ENCODE peak calls at places on chromosomes 16 and 17, in seven cellular contexts. F is A549, X is prostate gland, B is adrenal gland, W is Peyer's patch, J is transverse colon, A is endothelial cell of umbilical vein. N is an unnamed sample.

GRCh38 chr17:19331553-19332245 is 30.8 kb downstream of the B9D1 start:
- DNase-seq in F (no peak), X (no peak), B (no peak), W (peak; percentile 34), J (no peak), A (no peak), N (peak; percentile 69)

GRCh38 chr17:42543190-42544079 is 7.4 kb downstream of the NAGLU start:
- DNase-seq in F (no peak), X (no peak), B (peak; percentile 25), W (no peak), J (no peak), A (no peak), N (no peak)

GRCh38 chr16:68737046-68737729 is at the start of gene CDH1:
- DNase-seq in F (no peak), X (peak; percentile 97), B (no peak), W (peak; percentile 93), J (peak; percentile 95), A (no peak), N (peak; percentile 61)

GRCh38 chr17:688100-688989 is 26.3 kb downstream of the VPS53 start:
- DNase-seq in F (no peak), X (no peak), B (peak; percentile 23), W (no peak), J (peak; percentile 37), A (peak; percentile 34), N (peak; percentile 55)

GRCh38 chr17:30550512-30551273 is 73.5 kb downstream of the GOSR1 start:
- DNase-seq in F (no peak), X (no peak), B (no peak), W (peak; percentile 81), J (peak; percentile 22), A (no peak), N (no peak)

GRCh38 chr16:4359914-4360313 is 8.8 kb upstream of the PAM16 start:
- DNase-seq in F (no peak), X (no peak), B (no peak), W (no peak), J (no peak), A (no peak), N (no peak)

GRCh38 chr17:72571813-72572396 is 451.1 kb downstream of the SOX9 start:
- DNase-seq in F (no peak), X (no peak), B (no peak), W (no peak), J (no peak), A (no peak), N (no peak)

GRCh38 chr17:19533036-19533717 is 477 bp upstream of the SLC47A1 start:
- DNase-seq in F (no peak), X (no peak), B (no peak), W (no peak), J (no peak), A (peak; percentile 12), N (no peak)

GRCh38 chr16:5580772-5581171 is 483.2 kb upstream of the EEF2KMT start:
- DNase-seq in F (no peak), X (no peak), B (no peak), W (no peak), J (no peak), A (no peak), N (no peak)

GRCh38 chr17:48589060-48589830 is 796 bp downstream of the HOXB3 start:
- DNase-seq in F (no peak), X (no peak), B (no peak), W (peak; percentile 43), J (no peak), A (no peak), N (no peak)

GRCh38 chr16:66430214-66430613 is 3.1 kb downstream of the BEAN1 start:
- DNase-seq in F (no peak), X (no peak), B (no peak), W (no peak), J (no peak), A (no peak), N (no peak)
- TF ChIP-seq POLR2A in F (no peak), X (no peak), B (no peak), W (no peak), J (no peak), A (no peak), N (no peak)

GRCh38 chr17:64662774-64663367 is 764 bp upstream of the SMURF2 start:
- DNase-seq in F (no peak), X (peak; percentile 42), B (no peak), W (no peak), J (no peak), A (no peak), N (no peak)

GRCh38 chr17:64657610-64658125 is 4.4 kb downstream of the SMURF2 start:
- DNase-seq in F (no peak), X (no peak), B (no peak), W (no peak), J (no peak), A (no peak), N (no peak)

GRCh38 chr17:64661731-64661980 is 451 bp downstream of the SMURF2 start:
- DNase-seq in F (no peak), X (peak; percentile 61), B (peak; percentile 43), W (peak; percentile 67), J (no peak), A (no peak), N (no peak)

GRCh38 chr17:64658931-64659330 is 3.2 kb downstream of the SMURF2 start:
- DNase-seq in F (no peak), X (no peak), B (no peak), W (no peak), J (no peak), A (peak; percentile 73), N (no peak)

DNA sequence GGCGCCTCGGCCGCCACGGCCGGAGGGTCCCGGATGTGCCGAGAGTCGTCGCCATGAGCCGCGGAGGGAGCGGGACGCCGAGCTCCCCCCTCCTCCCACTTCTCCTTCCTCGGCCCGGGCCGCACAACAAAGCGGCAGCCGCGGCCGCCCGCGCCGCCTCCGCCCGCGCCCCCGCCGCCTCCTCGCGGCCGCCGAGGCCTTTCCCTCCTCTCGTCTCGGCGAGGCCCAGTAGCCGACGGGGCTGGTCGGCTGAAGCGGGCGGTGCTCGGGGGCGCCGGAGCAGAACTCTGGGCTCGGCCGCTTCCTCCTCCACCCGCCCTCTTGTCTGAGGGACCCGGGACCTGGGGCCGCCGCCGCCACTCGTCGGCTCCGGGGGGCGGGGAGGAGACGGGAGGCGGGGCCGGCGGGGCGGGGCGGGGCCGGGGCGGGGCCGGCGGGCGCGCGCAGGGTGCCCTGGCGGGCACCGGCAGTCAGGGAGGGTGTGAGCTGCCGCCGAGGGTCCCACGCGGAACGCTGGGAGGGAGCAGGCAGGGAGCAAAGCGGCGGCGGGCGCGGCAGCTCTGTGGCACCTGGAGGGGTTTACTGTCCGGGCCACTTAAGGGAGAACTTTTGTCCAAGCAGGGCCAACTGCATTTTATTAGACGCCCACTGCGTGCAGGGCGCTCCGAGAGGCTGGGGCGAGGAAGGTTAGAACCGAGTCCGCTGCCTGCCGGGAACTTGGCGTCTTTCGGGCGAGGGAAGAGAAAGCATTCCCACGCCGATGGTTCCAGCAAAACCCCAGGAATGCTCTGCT is at the start of gene SMURF2:
- DNase-seq in F (peak; percentile 89), X (peak; percentile 85), B (peak; percentile 79), W (peak; percentile 93), J (peak; percentile 85), A (peak; percentile 68), N (peak; percentile 72)
- TF ChIP-seq POLR2A in F (peak; percentile 87), X (peak; percentile 94), B (peak; percentile 96), W (peak; percentile 95), J (peak; percentile 75), A (peak; percentile 97), N (peak; percentile 25)

DNA sequence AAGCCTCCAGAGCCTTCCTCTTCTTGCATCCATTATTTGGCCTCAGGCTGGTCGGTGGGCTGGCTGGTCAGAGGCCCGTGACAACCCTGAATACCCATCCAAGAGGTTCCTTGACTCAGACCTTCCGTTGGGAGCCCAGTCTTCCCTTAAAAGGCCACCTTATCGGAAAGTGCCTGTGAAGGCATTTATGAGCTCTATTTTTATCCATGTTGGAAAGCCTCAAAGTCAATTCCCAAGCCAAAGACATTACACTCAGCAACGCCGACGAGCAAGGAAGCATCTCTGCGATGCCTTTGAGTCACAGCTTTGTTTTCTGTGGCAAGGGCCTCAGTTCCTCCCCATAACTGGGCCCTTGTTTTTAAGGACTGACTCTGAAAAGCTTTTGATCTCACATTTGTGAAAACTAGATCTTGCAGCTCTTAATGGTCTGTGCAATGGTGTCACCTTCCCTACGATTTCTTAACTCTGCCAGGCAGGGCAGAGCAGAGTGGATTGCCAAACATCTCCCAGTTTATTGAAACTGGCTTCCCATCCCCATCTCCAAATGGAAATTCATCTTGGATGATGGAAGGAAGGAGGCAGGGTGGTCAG is 13.3 kb upstream of the SPOP start:
- DNase-seq in F (no peak), X (no peak), B (no peak), W (peak; percentile 39), J (peak; percentile 25), A (peak; percentile 71), N (no peak)
- TF ChIP-seq POLR2A in F (no peak), X (no peak), B (no peak), W (no peak), J (no peak), A (no peak), N (no peak)

DNA sequence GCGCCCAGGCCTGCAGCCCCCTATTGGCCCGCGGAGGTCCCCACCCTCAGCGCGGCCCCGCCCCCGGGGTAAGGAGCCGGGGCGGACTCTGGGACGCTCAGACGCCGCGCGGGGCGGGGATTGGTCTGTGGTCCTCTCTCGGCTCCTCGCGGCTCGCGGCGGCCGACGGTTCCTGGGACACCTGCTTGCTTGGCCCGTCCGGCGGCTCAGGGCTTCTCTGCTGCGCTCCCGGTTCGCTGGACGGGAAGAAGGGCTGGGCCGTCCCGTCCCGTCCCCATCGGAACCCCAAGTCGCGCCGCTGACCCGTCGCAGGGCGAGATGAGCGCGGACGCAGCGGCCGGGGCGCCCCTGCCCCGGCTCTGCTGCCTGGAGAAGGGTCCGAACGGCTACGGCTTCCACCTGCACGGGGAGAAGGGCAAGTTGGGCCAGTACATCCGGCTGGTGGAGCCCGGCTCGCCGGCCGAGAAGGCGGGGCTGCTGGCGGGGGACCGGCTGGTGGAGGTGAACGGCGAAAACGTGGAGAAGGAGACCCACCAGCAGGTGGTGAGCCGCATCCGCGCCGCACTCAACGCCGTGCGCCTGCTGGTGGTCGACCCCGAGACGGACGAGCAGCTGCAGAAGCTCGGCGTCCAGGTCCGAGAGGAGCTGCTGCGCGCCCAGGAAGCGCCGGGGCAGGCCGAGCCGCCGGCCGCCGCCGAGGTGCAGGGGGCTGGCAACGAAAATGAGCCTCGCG is at the start of gene NHERF1:
- DNase-seq in F (peak; percentile 59), X (peak; percentile 96), B (peak; percentile 92), W (peak; percentile 97), J (peak; percentile 96), A (no peak), N (peak; percentile 92)
- TF ChIP-seq POLR2A in F (peak; percentile 99), X (peak; percentile 99), B (peak; percentile 98), W (peak; percentile 99), J (peak; percentile 97), A (peak; percentile 92), N (peak; percentile 92)

DNA sequence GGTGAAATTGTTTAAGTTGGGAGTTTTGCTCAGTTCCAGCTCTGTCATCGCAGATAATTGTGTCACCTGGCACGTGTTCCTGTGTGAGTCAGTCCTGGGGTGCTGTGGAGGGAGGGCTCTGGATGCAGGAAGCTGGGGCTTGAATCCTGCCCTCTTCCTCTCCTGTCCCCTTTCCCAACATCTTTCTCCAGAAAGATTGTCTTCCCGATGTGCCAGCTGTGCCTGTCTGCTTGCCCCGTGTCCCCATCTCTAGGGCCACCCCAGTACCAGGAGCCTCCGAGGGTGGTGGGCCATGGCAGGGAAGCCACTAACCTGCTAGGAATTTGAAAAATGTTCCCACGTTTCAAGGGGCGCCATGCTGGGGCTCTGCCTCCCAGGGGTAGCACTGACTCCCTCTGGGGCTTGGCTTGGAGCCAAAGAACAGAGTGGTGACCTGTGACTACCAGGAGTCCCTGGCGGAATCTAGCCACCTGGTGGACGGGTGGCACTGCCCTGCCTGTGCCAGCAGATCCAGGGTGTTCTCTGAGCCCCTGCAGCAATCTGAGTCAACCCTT is 198.1 kb downstream of the ENGASE start:
- DNase-seq in F (peak; percentile 71), X (no peak), B (no peak), W (no peak), J (no peak), A (no peak), N (no peak)
- TF ChIP-seq POLR2A in F (no peak), X (no peak), B (no peak), W (no peak), J (no peak), A (no peak), N (no peak)

N was measured in erythroblast.